ENCODE peak calls at places on chromosome 4, in four cellular contexts. H is psoas muscle, G is mammary epithelial cell, J is fibroblast of pulmonary artery. K is an unnamed sample.
A peak's percentile ranks its signal among the peaks of the same experiment; 100 is the strongest.

GRCh38 chr4:157265281-157265680 is 44.8 kb downstream of the GRIA2 start:
- DNase-seq in H (no peak), G (peak; percentile 52), J (peak; percentile 7), K (peak; percentile 15)

GRCh38 chr4:150244600-150244999 is 166.4 kb downstream of the DCLK2 start:
- DNase-seq in H (no peak), G (no peak), J (peak; percentile 51), K (no peak)

GRCh38 chr4:173264960-173265281 is 69.2 kb downstream of the HMGB2 start:
- DNase-seq in H (peak; percentile 35), G (no peak), J (no peak), K (no peak)

GRCh38 chr4:127141857-127142256 is 490.9 kb upstream of the INTU start:
- DNase-seq in H (no peak), G (peak; percentile 6), J (peak; percentile 36), K (no peak)

GRCh38 chr4:163332526-163333405 is at the start of gene NPY1R:
- DNase-seq in H (peak; percentile 40), G (peak; percentile 73), J (peak; percentile 86), K (peak; percentile 29)

GRCh38 chr4:38489924-38490639 is 173.9 kb upstream of the KLF3 start:
- DNase-seq in H (no peak), G (peak; percentile 70), J (peak; percentile 55), K (no peak)

GRCh38 chr4:74635490-74636123 is 158.7 kb downstream of the BTC start:
- DNase-seq in H (no peak), G (peak; percentile 53), J (no peak), K (no peak)

GRCh38 chr4:2048831-2049230 is 10.3 kb upstream of the NAT8L start:
- DNase-seq in H (no peak), G (no peak), J (no peak), K (no peak)

GRCh38 chr4:80592950-80593349 is 257.4 kb downstream of the CFAP299 start:
- DNase-seq in H (no peak), G (no peak), J (no peak), K (no peak)

GRCh38 chr4:752196-752861 is 46.7 kb downstream of the PCGF3 start:
- DNase-seq in H (no peak), G (no peak), J (no peak), K (no peak)

DNA sequence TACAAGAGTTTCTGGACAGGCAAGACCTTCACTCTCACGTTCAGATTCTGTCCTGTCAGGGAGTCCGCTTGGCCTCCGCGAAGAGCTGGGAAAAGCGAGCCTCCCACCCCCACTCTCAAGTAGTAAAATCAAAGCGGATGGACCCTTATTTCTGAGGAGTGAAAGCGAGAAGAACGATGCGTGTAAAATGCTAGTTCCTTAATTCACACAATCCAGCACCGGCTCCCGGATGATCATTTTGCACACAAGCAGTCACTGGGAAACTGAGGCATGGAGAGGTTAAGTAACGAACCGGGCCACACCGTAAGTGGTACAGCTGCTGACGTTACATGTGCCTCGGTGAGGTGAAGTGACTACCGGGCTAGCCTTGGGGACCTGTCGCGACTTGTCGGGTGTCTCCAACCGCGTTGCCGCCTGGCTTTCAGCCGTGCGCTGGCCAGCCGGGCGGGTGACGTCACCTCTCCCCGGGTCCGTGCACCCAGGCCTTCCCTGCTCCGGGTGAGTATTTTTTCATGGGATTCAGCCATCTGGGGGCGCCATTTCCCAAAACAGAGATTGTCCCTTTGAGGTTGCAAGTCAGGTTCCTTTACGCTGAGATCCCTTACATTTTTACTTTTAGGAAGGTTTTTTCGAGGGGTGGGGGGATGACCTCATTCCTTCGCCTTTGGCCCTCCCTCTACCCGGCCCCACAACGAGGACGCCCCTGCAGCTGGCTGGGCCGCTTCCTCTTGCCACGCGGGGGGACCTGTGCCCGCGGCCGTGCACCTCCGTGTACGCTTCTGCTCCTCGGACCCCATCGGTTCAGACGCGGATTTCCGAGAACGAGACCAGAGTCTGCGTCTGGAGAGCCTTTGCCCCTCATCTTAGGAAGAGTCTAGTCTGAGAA is 3.4 kb upstream of the SFRP2 start:
- DNase-seq in H (peak; percentile 74), G (peak; percentile 67), J (peak; percentile 29), K (no peak)
- H3K4me3 ChIP-seq in H (peak overlapping the region; percentile 42), G (no peak overlapping the region), J (peak overlapping the region; percentile 0), K (no peak overlapping the region)

GRCh38 chr4:31793907-31794306 is 1073.7 kb downstream of the PCDH7 start:
- DNase-seq in H (no peak), G (no peak), J (peak; percentile 21), K (no peak)
- TF ChIP-seq CTCF in H (peak; percentile 5), G (peak; percentile 43), J (peak; percentile 36), K (peak; percentile 12)

DNA sequence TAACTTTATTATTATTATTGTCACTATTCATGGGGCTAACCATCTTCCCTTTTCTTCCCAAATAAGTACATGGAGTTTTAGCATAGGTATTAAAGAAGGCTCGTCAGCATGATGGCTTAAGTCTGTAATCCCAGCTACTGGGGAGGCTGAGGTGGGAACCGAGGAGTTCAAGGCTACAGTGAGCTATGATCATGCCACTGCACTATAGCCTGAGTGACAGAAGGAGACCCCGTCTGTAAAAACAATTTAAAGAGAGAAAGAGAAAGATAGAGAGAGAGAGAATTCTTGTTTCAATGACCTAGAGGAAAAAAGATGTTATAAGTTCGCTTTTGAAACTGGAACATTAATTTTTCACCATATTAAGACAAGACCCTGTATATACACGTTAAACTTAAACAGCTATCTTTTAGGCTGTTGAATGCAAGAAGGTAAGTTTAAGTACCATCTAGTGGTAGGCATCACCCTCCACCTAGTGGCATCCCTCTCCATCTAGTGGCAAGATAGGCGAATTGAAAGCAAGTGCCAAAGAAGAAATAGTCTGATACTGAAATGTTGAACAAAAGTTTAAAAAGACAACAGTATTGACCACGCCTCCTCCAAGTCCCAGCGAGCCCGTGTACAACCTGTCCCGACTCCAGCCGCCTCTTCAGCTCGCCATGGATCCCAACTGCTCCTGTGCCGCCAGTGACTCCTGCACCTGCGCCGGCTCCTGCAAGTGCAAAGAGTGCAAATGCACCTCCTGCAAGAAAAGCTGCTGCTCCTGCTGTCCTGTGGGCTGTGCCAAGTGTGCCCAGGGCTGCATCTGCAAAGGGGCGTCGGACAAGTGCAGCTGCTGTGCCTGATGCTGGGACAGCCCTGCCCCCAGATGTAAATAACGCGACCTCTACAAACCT is 26.0 kb upstream of the YTHDC1 start:
- DNase-seq in H (no peak), G (peak; percentile 77), J (peak; percentile 71), K (no peak)
- H3K4me3 ChIP-seq in H (no peak overlapping the region), G (peak overlapping the region; percentile 46), J (no peak overlapping the region), K (no peak overlapping the region)

DNA sequence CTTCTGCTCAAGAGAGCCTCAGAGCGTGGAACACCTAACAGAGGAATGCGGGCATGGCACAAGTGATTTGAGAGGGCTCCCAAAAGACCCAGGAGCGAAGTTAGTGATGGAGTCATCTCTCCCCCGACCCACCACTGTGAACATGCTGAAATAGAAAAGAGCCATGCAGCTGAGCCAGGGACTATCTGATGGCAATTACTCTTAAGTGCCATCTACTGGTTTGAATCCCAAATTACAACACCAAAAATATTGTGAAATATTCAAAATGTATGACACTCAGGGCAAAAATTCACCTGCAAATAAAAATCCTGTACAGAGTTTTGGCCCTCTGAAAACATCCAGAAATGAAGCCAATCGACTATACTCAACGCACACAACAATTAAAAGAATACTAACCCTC is 2038.9 kb upstream of the ADGRL3 start:
- DNase-seq in H (no peak), G (no peak), J (no peak), K (no peak)
- TF ChIP-seq CTCF in H (no peak), G (no peak), J (no peak), K (no peak)

GRCh38 chr4:185592438-185592837 is 57.1 kb upstream of the PDLIM3 start:
- DNase-seq in H (no peak), G (no peak), J (no peak), K (no peak)

GRCh38 chr4:185589067-185589844 is 53.9 kb upstream of the PDLIM3 start:
- DNase-seq in H (no peak), G (no peak), J (peak; percentile 77), K (no peak)

GRCh38 chr4:185591679-185592141 is 56.4 kb upstream of the PDLIM3 start:
- DNase-seq in H (no peak), G (peak; percentile 54), J (peak; percentile 80), K (no peak)

GRCh38 chr4:185590982-185591381 is 55.7 kb upstream of the PDLIM3 start:
- DNase-seq in H (no peak), G (no peak), J (peak; percentile 23), K (no peak)

GRCh38 chr4:185592845-185593488 is 57.7 kb upstream of the PDLIM3 start:
- DNase-seq in H (no peak), G (no peak), J (peak; percentile 65), K (no peak)
- H3K4me3 ChIP-seq in H (no peak overlapping the region), G (no peak overlapping the region), J (no peak overlapping the region), K (no peak overlapping the region)

GRCh38 chr4:95835672-95836071 is 4.2 kb upstream of the PDHA2 start:
- DNase-seq in H (no peak), G (no peak), J (no peak), K (no peak)
- TF ChIP-seq CTCF in H (no peak), G (peak; percentile 28), J (peak; percentile 15), K (no peak)

K was measured in HFF-Myc.